ENCODE peak calls at places on chromosomes 13 and 19, in six cellular contexts. U, V, R, E, A and W are unnamed samples.

GRCh38 chr13:98443329-98443728 is 133.6 kb downstream of the STK24 start:
- DNase-seq in E (no peak), A (no peak), V (peak), U (no peak), R (peak), W (no peak)

GRCh38 chr19:33297401-33298145 is 4.8 kb downstream of the CEBPA start:
- DNase-seq in V (no peak), A (no peak), E (no peak), U (no peak), R (no peak), W (peak)

GRCh38 chr13:99980201-99981114 is 1.1 kb upstream of the ZIC2 start:
- DNase-seq in R (peak), V (peak), U (peak), A (peak), E (peak), W (peak)

GRCh38 chr13:41694902-41695301 is 237.6 kb downstream of the RGCC start:
- DNase-seq in V (peak), A (no peak), U (peak), E (no peak), R (peak), W (peak)

GRCh38 chr13:114310961-114311360 is 3.3 kb upstream of the CHAMP1 start:
- DNase-seq in E (no peak), R (peak), V (no peak), A (no peak), U (no peak), W (no peak)

GRCh38 chr13:50916701-50917184 is 7.2 kb downstream of the RNASEH2B start:
- DNase-seq in U (no peak), E (no peak), A (peak), V (no peak), R (no peak), W (no peak)

GRCh38 chr19:35015576-35016351 is 14.5 kb upstream of the SCN1B start:
- DNase-seq in A (no peak), E (no peak), V (no peak), U (no peak), R (no peak), W (no peak)

GRCh38 chr13:80923907-80924306 is 583.0 kb upstream of the SPRY2 start:
- DNase-seq in E (no peak), A (no peak), V (no peak), R (no peak), U (no peak), W (no peak)

GRCh38 chr19:40600086-40600917 is 867 bp upstream of the LTBP4 start:
- DNase-seq in V (no peak), R (no peak), E (no peak), A (peak), U (peak), W (no peak)

GRCh38 chr13:112859817-112860190 is 109.2 kb upstream of the MCF2L start:
- DNase-seq in A (no peak), U (no peak), E (no peak), V (no peak), R (peak), W (no peak)

GRCh38 chr13:95155504-95155903 is 145.7 kb downstream of the ABCC4 start:
- DNase-seq in V (no peak), E (peak), R (no peak), U (no peak), A (no peak), W (no peak)

GRCh38 chr19:10761443-10762242 is 43.8 kb downstream of the DNM2 start:
- DNase-seq in A (no peak), U (no peak), R (no peak), E (peak), V (no peak), W (no peak)

GRCh38 chr19:40693896-40694295 is 3.4 kb upstream of the NUMBL start:
- DNase-seq in E (no peak), U (no peak), R (no peak), V (no peak), A (no peak), W (no peak)

GRCh38 chr13:26022538-26023292 is 29.1 kb downstream of the SHISA2 start:
- DNase-seq in A (no peak), V (peak), E (no peak), U (peak), R (peak), W (no peak)

GRCh38 chr13:51825165-51825592 is 19.8 kb downstream of the TMEM272 start:
- DNase-seq in U (no peak), E (no peak), A (no peak), R (peak), V (no peak), W (no peak)

GRCh38 chr13:94595006-94595942 is 678 bp downstream of the TGDS start:
- DNase-seq in V (peak), E (no peak), U (no peak), R (peak), A (no peak), W (peak)

GRCh38 chr13:106464076-106464475 is 71.4 kb downstream of the EFNB2 start:
- DNase-seq in V (no peak), U (no peak), A (no peak), R (no peak), E (no peak), W (no peak)

GRCh38 chr13:63838366-63839110 is 2422.9 kb upstream of the PCDH20 start:
- DNase-seq in R (no peak), E (no peak), U (no peak), V (no peak), A (no peak), W (no peak)

GRCh38 chr19:46637224-46637623 is 1.2 kb upstream of the GNG8 start:
- DNase-seq in U (no peak), E (no peak), R (no peak), V (no peak), A (no peak), W (no peak)

GRCh38 chr19:22610121-22610520 is 24.0 kb upstream of the ZNF492 start:
- DNase-seq in A (no peak), U (peak), V (no peak), E (no peak), R (no peak), W (no peak)

GRCh38 chr13:82370306-82370705 is 1512.0 kb downstream of the SLITRK1 start:
- DNase-seq in E (no peak), U (no peak), V (no peak), R (no peak), A (no peak), W (no peak)

GRCh38 chr19:496333-496634 is at the start of gene MADCAM1:
- DNase-seq in V (no peak), A (no peak), E (no peak), U (no peak), R (no peak), W (no peak)

GRCh38 chr19:1408300-1409203 is 1.2 kb downstream of the DAZAP1 start:
- DNase-seq in E (no peak), V (peak), A (peak), R (peak), U (no peak), W (no peak)

GRCh38 chr13:24452044-24452443 is 60.5 kb downstream of the PARP4 start:
- DNase-seq in U (no peak), E (no peak), A (no peak), R (no peak), V (no peak), W (no peak)

GRCh38 chr13:98959299-98959698 is 18.6 kb downstream of the DOCK9 start:
- DNase-seq in V (no peak), U (no peak), E (peak), R (no peak), A (no peak), W (no peak)

GRCh38 chr13:61777281-61777680 is 361.6 kb upstream of the PCDH20 start:
- DNase-seq in A (no peak), U (no peak), E (no peak), R (no peak), V (no peak), W (no peak)

GRCh38 chr13:50712469-50712868 is 131.0 kb downstream of the DLEU7 start:
- DNase-seq in E (no peak), V (no peak), A (no peak), U (no peak), R (no peak), W (no peak)

GRCh38 chr19:33459691-33460090 is 61.9 kb downstream of the PEPD start:
- DNase-seq in V (no peak), E (no peak), U (peak), R (no peak), A (no peak), W (peak)

GRCh38 chr13:72514141-72514540 is 213.3 kb downstream of the MZT1 start:
- DNase-seq in U (no peak), R (no peak), E (no peak), V (no peak), A (no peak), W (no peak)

GRCh38 chr13:113419531-113420183 is 33.6 kb downstream of the ADPRHL1 start:
- DNase-seq in R (no peak), E (no peak), A (no peak), V (no peak), U (no peak), W (no peak)

GRCh38 chr13:94305033-94305432 is 174.4 kb downstream of the DCT start:
- DNase-seq in V (no peak), R (no peak), E (no peak), U (no peak), A (no peak), W (no peak)

GRCh38 chr19:38606131-38606530 is 11.6 kb downstream of the MAP4K1 start:
- DNase-seq in A (no peak), E (no peak), V (no peak), U (no peak), R (no peak), W (no peak)

GRCh38 chr13:29524176-29524575 is 71.3 kb downstream of the SLC7A1 start:
- DNase-seq in E (no peak), R (peak), U (peak), V (no peak), A (no peak), W (no peak)

GRCh38 chr19:56367829-56368711 is 25.3 kb downstream of the ZNF582 start:
- DNase-seq in U (peak), A (peak), E (peak), R (peak), V (no peak), W (peak)

GRCh38 chr13:110680852-110681251 is 25.1 kb downstream of the CARS2 start:
- DNase-seq in V (peak), E (no peak), A (no peak), U (peak), R (no peak), W (no peak)

GRCh38 chr13:37715606-37716015 is 117.0 kb upstream of the POSTN start:
- DNase-seq in A (no peak), V (no peak), U (peak), R (peak), E (no peak), W (no peak)

GRCh38 chr13:106499905-106500304 is 35.6 kb downstream of the EFNB2 start:
- DNase-seq in A (peak), U (no peak), V (no peak), E (no peak), R (peak), W (no peak)

GRCh38 chr19:42201489-42202289 is 15.8 kb downstream of the DEDD2 start:
- DNase-seq in R (no peak), V (no peak), E (no peak), U (no peak), A (no peak), W (no peak)